ENCODE peak calls at places on chromosome 2, in four cellular contexts. N is H1, Y is K562, R is GM12878. W is an unnamed sample.

GRCh38 chr2:28895189-28895893 is 874 bp downstream of the WDR43 start:
- DNase-seq in N (peak; percentile 53), Y (peak; percentile 73), R (no peak), W (no peak)

GRCh38 chr2:63827749-63828148 is 13.9 kb upstream of the UGP2 start:
- DNase-seq in R (no peak), N (no peak), Y (peak; percentile 43), W (no peak)

GRCh38 chr2:239326831-239327535 is 73.8 kb downstream of the HDAC4 start:
- DNase-seq in N (peak; percentile 37), R (no peak), Y (no peak), W (no peak)

GRCh38 chr2:232522014-232522854 is 2.0 kb downstream of the PRSS56 start:
- DNase-seq in N (peak; percentile 94), Y (peak; percentile 38), R (no peak), W (peak; percentile 96)

GRCh38 chr2:184004289-184004944 is 593.9 kb upstream of the ZNF804A start:
- DNase-seq in Y (no peak), N (no peak), R (peak; percentile 27), W (no peak)

GRCh38 chr2:111617804-111618576 is 266.0 kb downstream of the ANAPC1 start:
- DNase-seq in R (no peak), N (no peak), Y (no peak), W (no peak)

GRCh38 chr2:203905661-203906060 is 30.9 kb upstream of the ICOS start:
- DNase-seq in Y (no peak), N (no peak), R (no peak), W (no peak)

GRCh38 chr2:218396688-218397501 is 2.8 kb upstream of the CTDSP1 start:
- DNase-seq in R (no peak), Y (peak; percentile 64), N (peak; percentile 76), W (peak; percentile 54)

GRCh38 chr2:53877556-53877955 is 17.8 kb upstream of the GPR75 start:
- DNase-seq in R (no peak), Y (no peak), N (no peak), W (no peak)

DNA sequence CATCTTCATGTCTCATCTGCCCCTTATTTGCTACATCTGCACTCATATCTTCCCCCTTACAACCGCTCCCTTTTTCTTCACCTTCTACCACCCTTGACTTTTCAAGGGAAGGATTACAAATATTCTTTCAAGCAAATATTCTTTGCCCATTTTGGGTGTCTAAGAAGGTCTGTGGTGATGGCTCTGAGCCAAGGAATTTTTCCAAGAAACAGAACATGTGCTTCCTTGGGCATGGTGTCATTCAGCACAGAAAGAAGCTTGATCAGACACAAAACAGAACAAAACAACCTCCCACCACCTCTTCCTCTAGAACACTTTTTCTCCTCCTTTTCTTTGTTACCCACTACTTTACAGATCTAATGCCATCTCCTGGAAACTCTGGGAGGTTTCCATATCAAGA is 313.7 kb downstream of the SATB2 start:
- DNase-seq in N (no peak), Y (no peak), R (no peak), W (no peak)
- TF ChIP-seq JUND in N (no peak), Y (no peak), R (no peak), W (no peak)

GRCh38 chr2:45825001-45825651 is 173.7 kb downstream of the PRKCE start:
- DNase-seq in N (no peak), R (no peak), Y (no peak), W (no peak)

GRCh38 chr2:45826476-45826875 is 175.0 kb downstream of the PRKCE start:
- DNase-seq in N (no peak), Y (no peak), R (no peak), W (no peak)

GRCh38 chr2:45822272-45822630 is 170.8 kb downstream of the PRKCE start:
- DNase-seq in R (no peak), N (no peak), Y (no peak), W (no peak)

GRCh38 chr2:45821558-45822271 is 170.2 kb downstream of the PRKCE start:
- DNase-seq in N (no peak), Y (peak; percentile 10), R (no peak), W (no peak)

GRCh38 chr2:45823723-45824206 is 172.3 kb downstream of the PRKCE start:
- DNase-seq in Y (no peak), N (no peak), R (no peak), W (peak; percentile 89)
- TF ChIP-seq CTCF in Y (no peak), N (no peak), R (no peak), W (no peak)

DNA sequence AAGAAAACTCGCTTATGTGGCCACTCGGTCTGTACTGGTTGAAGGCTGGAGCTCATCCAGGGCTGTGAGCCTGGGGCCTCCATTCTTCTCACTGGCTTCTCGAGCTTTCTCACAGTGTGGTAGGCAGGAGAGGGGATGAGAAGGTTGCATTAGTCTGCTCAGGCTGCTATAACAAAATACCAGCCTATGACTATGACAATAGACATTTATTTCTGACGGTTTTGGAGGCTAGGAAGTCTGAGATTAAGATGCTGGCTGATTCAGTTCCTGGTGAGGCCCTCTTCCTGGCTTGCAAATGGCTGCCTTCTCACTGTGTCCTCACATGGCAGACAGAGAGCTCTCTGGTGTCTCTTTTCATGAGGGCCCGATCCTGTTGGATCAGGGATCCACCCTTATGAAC is 6.2 kb upstream of the STK25 start:
- DNase-seq in N (no peak), Y (no peak), R (no peak), W (no peak)
- TF ChIP-seq NRF1 in N (no peak), Y (no peak), R (no peak), W (no peak)

DNA sequence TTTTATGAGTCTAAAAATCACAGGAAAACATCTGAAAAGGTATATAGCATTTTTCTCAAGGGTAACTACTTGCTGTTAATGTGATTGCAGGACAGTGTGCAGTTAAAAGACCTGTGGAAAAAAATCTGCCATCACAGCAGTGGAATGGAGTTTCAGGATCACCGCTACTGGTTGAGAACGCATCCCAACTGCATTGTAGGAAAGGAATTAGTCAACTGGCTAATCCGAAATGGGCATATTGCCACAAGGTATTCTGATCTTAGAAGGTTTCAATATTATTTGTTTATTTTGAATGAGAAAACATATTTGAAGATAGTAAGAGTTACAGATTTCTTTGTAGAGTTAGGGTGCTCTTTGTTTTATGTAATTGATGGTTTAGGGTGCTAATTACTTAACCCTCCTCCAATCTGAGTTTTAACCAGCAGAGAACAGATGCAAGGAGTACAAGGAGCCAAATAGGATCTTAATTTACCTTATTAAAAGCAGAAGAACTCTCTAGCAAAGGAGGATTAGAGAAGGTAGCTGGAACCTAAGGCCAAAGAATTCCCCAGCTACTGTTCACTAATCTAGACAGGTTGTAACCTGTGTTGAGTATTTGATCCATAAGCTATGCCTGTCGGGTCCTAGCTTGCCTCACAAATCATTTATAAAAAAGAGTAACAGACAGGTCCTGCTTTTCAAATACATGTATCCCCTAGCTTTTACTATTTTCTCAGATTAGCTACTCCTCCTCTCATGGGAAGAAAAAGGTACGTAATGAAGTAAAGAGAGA is 35.0 kb downstream of the PIKFYVE start:
- DNase-seq in N (no peak), R (no peak), Y (no peak), W (no peak)
- TF ChIP-seq JUND in N (no peak), R (no peak), Y (no peak), W (no peak)

GRCh38 chr2:79670198-79670597 is 157.3 kb downstream of the CTNNA2 start:
- DNase-seq in Y (peak; percentile 2), N (peak; percentile 79), R (no peak), W (no peak)
- TF ChIP-seq CTCF in Y (no peak), N (peak; percentile 64), R (no peak), W (no peak)

GRCh38 chr2:176457486-176457885 is 188.2 kb downstream of the MTX2 start:
- DNase-seq in Y (no peak), N (no peak), R (no peak), W (no peak)
- TF ChIP-seq NRF1 in Y (no peak), N (no peak), R (no peak), W (no peak)

DNA sequence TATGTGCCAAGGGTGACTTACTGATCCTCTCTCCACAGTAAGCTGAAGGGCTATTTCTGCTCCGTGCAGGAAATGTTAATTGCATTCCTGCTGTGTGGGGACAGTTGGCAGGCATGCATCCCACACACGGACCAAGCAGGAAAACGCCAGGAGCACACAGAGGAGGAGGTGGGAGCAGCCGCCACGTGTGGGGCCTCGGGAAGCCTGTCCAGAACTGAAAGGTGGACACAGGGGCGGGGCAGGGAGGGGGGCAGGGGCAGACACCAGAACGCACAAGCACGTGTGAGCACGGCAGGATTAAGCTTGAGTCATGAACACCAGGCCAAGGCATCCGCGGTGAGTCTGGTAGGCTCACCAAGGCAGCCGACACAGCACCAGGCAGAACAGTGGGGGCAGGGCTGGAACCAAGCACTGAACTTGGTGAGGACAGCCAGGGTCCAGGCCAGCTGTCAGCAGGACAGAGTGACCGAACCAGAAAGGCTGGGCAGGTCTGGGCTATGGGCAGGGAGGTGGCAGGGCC is 177.1 kb downstream of the EIPR1 start:
- DNase-seq in Y (no peak), R (no peak), N (no peak), W (no peak)
- TF ChIP-seq JUND in Y (no peak), R (no peak), N (no peak), W (no peak)

GRCh38 chr2:206840999-206841398 is 75.6 kb downstream of the FASTKD2 start:
- DNase-seq in Y (no peak), N (no peak), R (no peak), W (no peak)
- TF ChIP-seq CTCF in Y (no peak), N (no peak), R (no peak), W (no peak)

DNA sequence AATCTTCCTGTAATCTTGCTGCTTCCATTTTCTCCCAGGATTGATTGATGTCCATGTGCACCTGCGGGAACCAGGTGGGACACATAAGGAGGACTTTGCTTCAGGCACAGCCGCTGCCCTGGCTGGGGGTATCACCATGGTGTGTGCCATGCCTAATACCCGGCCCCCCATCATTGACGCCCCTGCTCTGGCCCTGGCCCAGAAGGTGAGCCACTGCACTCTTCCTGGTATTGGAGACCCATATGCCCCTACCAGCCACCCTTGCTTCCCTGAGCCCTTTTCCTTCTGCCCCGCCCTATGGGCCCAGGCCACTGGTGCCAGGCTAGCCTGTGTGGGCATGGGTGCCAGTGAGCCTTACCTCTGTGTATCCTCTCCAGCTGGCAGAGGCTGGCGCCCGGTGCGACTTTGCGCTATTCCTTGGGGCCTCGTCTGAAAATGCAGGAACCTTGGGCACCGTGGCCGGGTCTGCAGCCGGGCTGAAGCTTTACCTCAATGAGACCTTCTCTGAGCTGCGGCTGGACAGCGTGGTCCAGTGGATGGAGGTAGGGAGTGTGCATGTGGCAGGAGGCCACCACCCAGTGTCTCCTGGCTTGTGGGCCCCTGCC is 20.3 kb downstream of the CAD start:
- DNase-seq in Y (no peak), N (no peak), R (no peak), W (no peak)
- TF ChIP-seq NRF1 in Y (no peak), N (no peak), R (no peak), W (no peak)

GRCh38 chr2:15939854-15940660 is at the start of gene MYCN:
- DNase-seq in N (peak; percentile 89), R (no peak), Y (peak; percentile 12), W (peak; percentile 89)
- TF ChIP-seq JUND in N (no peak), R (no peak), Y (no peak), W (no peak)